ENCODE peak calls at places on chromosomes 13 and 19, in six cellular contexts. I, K, Q, L, W and R are unnamed samples.

GRCh38 chr19:7788933-7789323 is 25.9 kb downstream of the CLEC4M start:
- ATAC-seq in I (peak), K (no peak), Q (no peak), W (no peak), L (no peak), R (no peak)

GRCh38 chr19:38729653-38730469 is 14.4 kb downstream of the CAPN12 start:
- ATAC-seq in I (peak), L (peak), W (peak), K (peak), Q (peak), R (peak)

GRCh38 chr13:51869921-51870320 is 8.2 kb downstream of the CCDC70 start:
- ATAC-seq in L (no peak), K (no peak), Q (no peak), W (no peak), I (no peak), R (no peak)

GRCh38 chr19:42279902-42280760 is 11.1 kb downstream of the CIC start:
- ATAC-seq in K (peak), L (peak), Q (peak), W (peak), I (peak), R (peak)

GRCh38 chr13:46184277-46184699 is 2.3 kb upstream of the LCP1 start:
- ATAC-seq in K (peak), I (peak), W (peak), Q (peak), L (peak), R (no peak)

GRCh38 chr13:98535501-98536357 is 41.2 kb downstream of the STK24 start:
- ATAC-seq in W (no peak), I (peak), K (no peak), Q (no peak), L (no peak), R (no peak)

GRCh38 chr19:45607071-45608029 is 5.3 kb upstream of the GPR4 start:
- ATAC-seq in K (peak), I (peak), W (peak), L (peak), Q (peak), R (peak)

GRCh38 chr19:19354932-19355331 is 34.3 kb downstream of the MAU2 start:
- ATAC-seq in K (no peak), W (no peak), Q (no peak), L (no peak), I (no peak), R (no peak)

GRCh38 chr13:23715092-23715761 is 145.0 kb downstream of the TNFRSF19 start:
- ATAC-seq in Q (peak), K (no peak), W (no peak), L (peak), I (peak), R (no peak)

GRCh38 chr19:45087531-45087930 is 5.4 kb upstream of the PPP1R37 start:
- ATAC-seq in Q (no peak), K (no peak), W (no peak), L (no peak), I (no peak), R (no peak)

GRCh38 chr13:26653310-26653709 is 95.8 kb downstream of the WASF3 start:
- ATAC-seq in I (no peak), W (no peak), K (no peak), L (no peak), Q (no peak), R (peak)

GRCh38 chr19:1244693-1245451 is 3.3 kb downstream of the ATP5F1D start:
- ATAC-seq in Q (no peak), W (no peak), I (peak), K (peak), L (peak), R (no peak)

DNA sequence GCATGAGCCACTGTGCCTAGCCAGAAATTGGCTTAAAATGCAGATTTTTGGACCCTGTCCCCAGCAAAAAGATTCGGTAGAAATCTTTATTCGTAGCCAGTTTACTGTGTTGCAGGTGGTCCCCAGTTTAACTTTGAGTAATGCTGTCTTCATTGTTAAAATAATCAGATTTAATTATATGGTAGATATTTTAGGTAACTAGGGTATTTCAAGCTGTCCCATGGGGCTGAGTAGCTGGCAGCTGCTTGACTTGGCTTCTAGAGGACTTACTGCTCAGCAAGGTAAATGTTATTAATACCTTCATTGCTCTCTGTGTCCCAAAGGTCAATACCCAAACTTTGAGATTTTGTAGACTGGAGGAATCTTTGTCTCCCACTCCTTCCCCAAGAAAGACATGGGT is 21.1 kb downstream of the LSM14A start:
- ATAC-seq in L (no peak), W (no peak), K (no peak), I (no peak), Q (no peak), R (no peak)
- TF ChIP-seq EP300 in L (no peak), W (no peak), K (no peak), I (no peak), Q (no peak), R (no peak)

GRCh38 chr13:99751517-99752199 is 219.9 kb downstream of the ZIC5 start:
- ATAC-seq in I (peak), K (no peak), L (no peak), W (no peak), Q (no peak), R (no peak)

GRCh38 chr13:99750951-99751350 is 220.6 kb downstream of the ZIC5 start:
- ATAC-seq in W (no peak), Q (no peak), K (no peak), L (no peak), I (no peak), R (no peak)

GRCh38 chr13:99752373-99752772 is 219.2 kb downstream of the ZIC5 start:
- ATAC-seq in W (no peak), Q (no peak), K (no peak), I (peak), L (peak), R (no peak)

GRCh38 chr13:99746857-99747710 is 224.5 kb downstream of the ZIC5 start:
- ATAC-seq in L (no peak), I (no peak), K (no peak), Q (no peak), W (no peak), R (no peak)

GRCh38 chr13:99749627-99750026 is 221.9 kb downstream of the ZIC5 start:
- ATAC-seq in K (no peak), L (no peak), W (no peak), I (no peak), Q (no peak), R (no peak)
- TF ChIP-seq EP300 in K (no peak), L (no peak), W (no peak), I (no peak), Q (no peak), R (no peak)

DNA sequence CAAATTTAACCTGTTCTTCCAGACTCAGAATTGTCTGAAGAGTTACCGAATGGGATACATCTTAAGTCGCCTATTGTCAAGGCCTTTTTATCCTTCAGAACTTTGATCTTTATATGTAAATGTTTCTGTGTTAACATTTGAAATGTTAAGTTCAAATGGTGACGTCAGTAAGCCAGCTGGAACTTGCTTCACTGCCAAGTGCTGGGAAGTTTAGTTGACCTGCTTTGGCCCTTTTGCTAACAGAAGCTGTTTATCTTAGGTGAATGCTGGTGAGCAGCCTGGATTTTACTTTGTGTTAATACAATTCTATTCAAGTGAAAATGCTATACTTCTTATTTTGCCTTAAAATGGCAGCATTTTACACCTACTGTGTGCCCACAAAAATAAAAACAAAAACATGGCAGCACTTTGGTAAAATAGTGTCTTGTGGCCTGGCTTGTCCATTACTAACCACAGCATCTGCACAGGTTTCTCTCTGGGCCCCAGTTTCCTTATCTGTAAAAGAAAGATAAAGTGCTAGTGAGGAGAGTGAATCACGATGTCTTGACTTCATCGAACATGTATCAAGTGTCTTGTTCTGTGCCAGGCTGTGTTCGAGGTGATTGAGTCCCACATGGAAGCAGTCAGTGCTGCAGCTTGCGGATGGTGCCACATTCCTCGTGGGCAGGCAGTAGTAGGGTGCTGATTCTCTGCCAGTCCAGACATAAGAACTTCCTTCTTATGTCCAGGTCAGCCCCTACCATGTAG is 2.2 kb downstream of the NAXD start:
- ATAC-seq in L (no peak), Q (no peak), W (no peak), I (no peak), K (no peak), R (no peak)
- TF ChIP-seq EP300 in L (no peak), Q (no peak), W (no peak), I (no peak), K (no peak), R (no peak)

GRCh38 chr13:65913173-65913572 is 1317.0 kb downstream of the PCDH9 start:
- ATAC-seq in Q (no peak), K (no peak), I (no peak), W (no peak), L (no peak), R (peak)
- TF ChIP-seq EP300 in Q (no peak), K (no peak), I (no peak), W (no peak), L (no peak), R (no peak)

GRCh38 chr19:2543463-2544442 is 67.8 kb downstream of the GADD45B start:
- ATAC-seq in I (peak), W (peak), Q (peak), K (peak), L (peak), R (peak)

GRCh38 chr19:2542341-2543069 is 66.6 kb downstream of the GADD45B start:
- ATAC-seq in I (no peak), L (no peak), W (no peak), K (no peak), Q (no peak), R (no peak)

GRCh38 chr19:2540251-2540645 is 64.3 kb downstream of the GADD45B start:
- ATAC-seq in L (no peak), W (no peak), I (no peak), Q (no peak), K (no peak), R (no peak)

GRCh38 chr19:2538096-2538757 is 62.3 kb downstream of the GADD45B start:
- ATAC-seq in I (no peak), W (no peak), K (no peak), L (no peak), Q (no peak), R (no peak)

GRCh38 chr19:2540646-2541454 is 64.9 kb downstream of the GADD45B start:
- ATAC-seq in K (no peak), W (peak), Q (no peak), I (peak), L (peak), R (peak)
- TF ChIP-seq EP300 in K (no peak), W (peak), Q (no peak), I (peak), L (peak), R (no peak)

GRCh38 chr19:15421136-15421535 is 2.3 kb upstream of the AKAP8L start:
- ATAC-seq in K (no peak), W (no peak), I (no peak), L (no peak), Q (no peak), R (no peak)

GRCh38 chr19:15419413-15420025 is 731 bp upstream of the AKAP8L start:
- ATAC-seq in L (no peak), W (no peak), I (no peak), K (no peak), Q (no peak), R (no peak)

GRCh38 chr19:15417699-15418098 is 1.1 kb downstream of the AKAP8L start:
- ATAC-seq in L (no peak), Q (no peak), K (no peak), I (no peak), W (no peak), R (no peak)

GRCh38 chr19:15418112-15418587 is 638 bp downstream of the AKAP8L start:
- ATAC-seq in L (no peak), W (peak), K (no peak), I (peak), Q (no peak), R (no peak)

DNA sequence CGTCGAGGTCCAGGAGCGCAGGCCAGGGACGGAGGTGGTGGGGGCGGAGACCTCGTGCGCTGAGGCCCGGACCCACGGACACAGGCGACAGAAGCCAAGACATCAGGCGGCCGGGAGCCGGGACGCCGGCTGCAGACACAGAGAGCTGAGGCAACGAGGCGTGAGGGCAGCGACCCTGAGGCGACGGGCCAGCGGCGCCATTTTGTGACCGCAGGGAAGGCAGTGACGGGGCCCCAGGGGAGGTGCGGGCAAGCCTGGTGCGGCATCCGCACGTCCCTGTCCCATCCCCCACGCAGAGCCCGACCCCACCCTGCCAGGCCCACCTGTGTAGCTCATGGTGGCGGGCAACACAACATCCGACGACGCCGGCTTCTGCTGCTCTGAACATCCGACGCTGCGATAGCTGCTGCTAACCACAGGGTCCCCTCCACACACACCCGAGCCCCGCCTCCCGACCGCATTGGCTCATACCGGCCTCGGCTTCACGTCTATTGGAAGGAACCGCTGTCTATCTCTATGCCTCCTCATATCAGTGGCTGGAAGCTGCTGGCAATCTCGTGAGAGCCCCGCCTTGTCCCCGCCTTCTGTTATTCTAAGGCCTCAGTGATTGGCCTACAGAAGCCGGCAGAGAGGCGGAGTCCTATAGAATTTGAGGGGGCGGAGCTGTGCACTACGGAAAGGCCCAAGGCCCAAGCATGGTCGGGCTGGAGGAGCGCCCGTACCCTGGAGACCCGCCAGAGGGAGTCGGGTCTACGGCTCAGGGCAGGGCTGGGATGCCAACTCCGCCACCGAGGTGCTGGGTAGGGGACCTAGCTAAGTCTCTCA is at the start of gene AKAP8L:
- ATAC-seq in K (peak), Q (peak), L (peak), I (peak), W (peak), R (peak)
- TF ChIP-seq EP300 in K (no peak), Q (no peak), L (no peak), I (peak), W (no peak), R (no peak)

GRCh38 chr13:33953781-33954180 is 135.8 kb downstream of the RFC3 start:
- ATAC-seq in L (no peak), Q (no peak), K (no peak), W (no peak), I (no peak), R (no peak)
- TF ChIP-seq EP300 in L (no peak), Q (no peak), K (no peak), W (no peak), I (no peak), R (no peak)

GRCh38 chr13:44578064-44578394 is 1.9 kb upstream of the TSC22D1 start:
- ATAC-seq in Q (peak), W (no peak), K (no peak), L (no peak), I (peak), R (peak)

GRCh38 chr13:44575741-44576395 is at the start of gene TSC22D1:
- ATAC-seq in K (no peak), Q (no peak), W (no peak), L (no peak), I (no peak), R (no peak)

GRCh38 chr13:44576396-44577235 is 486 bp upstream of the TSC22D1 start:
- ATAC-seq in Q (peak), L (peak), W (peak), I (peak), K (peak), R (peak)

GRCh38 chr13:44575035-44575434 is 1.1 kb downstream of the TSC22D1 start:
- ATAC-seq in Q (no peak), I (no peak), W (no peak), L (no peak), K (no peak), R (no peak)

DNA sequence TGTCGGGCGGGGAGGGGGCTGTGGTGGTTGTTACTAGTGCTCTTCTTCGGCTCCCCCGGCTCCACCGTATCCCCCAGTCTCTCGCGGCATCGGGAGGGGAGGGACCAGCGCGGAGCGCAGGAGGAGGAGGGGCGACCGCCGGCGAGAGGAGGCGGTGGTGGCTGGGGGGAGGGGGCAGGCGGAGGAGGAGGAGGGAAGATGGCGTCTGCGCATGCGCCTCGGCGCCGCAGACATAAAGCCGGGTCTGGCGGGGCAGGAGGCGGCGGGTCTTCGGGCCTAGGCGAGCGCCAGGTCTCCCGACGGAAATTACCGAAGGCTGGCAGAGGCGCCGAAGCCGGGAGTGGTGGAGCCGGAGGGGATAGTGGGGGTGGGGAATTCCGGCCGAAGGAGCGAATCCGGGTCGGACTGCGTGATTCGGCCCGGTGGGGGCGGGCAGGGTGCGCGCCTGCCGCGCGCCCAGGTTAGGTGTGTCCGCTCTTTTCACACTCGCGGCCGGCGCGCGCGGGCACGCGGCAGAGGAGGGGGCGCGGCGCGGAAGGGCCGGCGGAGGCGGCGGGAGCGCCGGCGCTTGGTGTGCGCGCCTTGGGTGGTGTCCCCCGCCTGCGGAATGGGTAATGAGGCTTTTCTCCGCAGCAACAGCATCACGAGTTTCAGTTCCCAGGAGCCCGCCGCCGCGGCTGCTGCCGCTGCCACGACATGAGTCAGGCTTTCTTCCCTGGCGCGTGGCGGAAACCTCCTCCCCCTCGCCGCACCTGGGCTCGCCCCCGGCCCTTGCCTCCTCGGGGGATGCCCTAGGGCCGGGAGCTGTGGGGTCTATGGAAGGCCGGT is 1.3 kb upstream of the TSC22D1 start:
- ATAC-seq in I (peak), W (peak), Q (peak), L (peak), K (peak), R (peak)
- TF ChIP-seq EP300 in I (no peak), W (no peak), Q (no peak), L (no peak), K (peak), R (no peak)